ENCODE peak calls at places on chromosomes 13 and 19, in ten cellular contexts. Z is esophagus squamous epithelium, M is IMR-90, K is breast epithelium, E is uterus, X is body of pancreas, T is stomach, G is A549, H is transverse colon, I is suprapubic skin. C is an unnamed sample.

GRCh38 chr19:29800086-29800825 is 11.5 kb upstream of the CCNE1 start:
- DNase-seq in Z (no peak), M (no peak), K (no peak), E (no peak), X (no peak), T (no peak), G (no peak), H (no peak), I (no peak), C (no peak)

GRCh38 chr19:15640294-15640903 is at the start of gene CYP4F3:
- DNase-seq in Z (no peak), M (no peak), K (peak), E (peak), X (peak), T (peak), G (peak), H (peak), I (no peak), C (peak)

GRCh38 chr19:46181386-46181774 is 33.3 kb downstream of the IGFL2 start:
- DNase-seq in Z (no peak), M (peak), K (no peak), E (no peak), X (no peak), T (no peak), G (no peak), H (no peak), I (no peak), C (no peak)

GRCh38 chr19:48363500-48363809 is 285 bp downstream of the TMEM143 start:
- DNase-seq in Z (no peak), M (no peak), K (no peak), E (no peak), X (no peak), T (no peak), G (no peak), H (no peak), I (no peak), C (no peak)

GRCh38 chr19:46025825-46026224 is 3.0 kb upstream of the PGLYRP1 start:
- DNase-seq in Z (no peak), M (no peak), K (no peak), E (no peak), X (no peak), T (no peak), G (no peak), H (no peak), I (no peak), C (no peak)

GRCh38 chr19:55702131-55702627 is 27.2 kb downstream of the EPN1 start:
- DNase-seq in Z (no peak), M (no peak), K (no peak), E (no peak), X (no peak), T (peak), G (no peak), H (no peak), I (no peak), C (no peak)

GRCh38 chr19:53161123-53161522 is 2.3 kb upstream of the ZNF347 start:
- DNase-seq in Z (no peak), M (no peak), K (no peak), E (no peak), X (no peak), T (no peak), G (no peak), H (no peak), I (no peak), C (no peak)

GRCh38 chr13:90261343-90261742 is 1086.1 kb upstream of the MIR17HG start:
- DNase-seq in Z (no peak), M (no peak), K (no peak), E (no peak), X (no peak), T (no peak), G (no peak), H (no peak), I (no peak), C (no peak)

GRCh38 chr13:114047358-114047881 is 73.5 kb upstream of the C13orf46 start:
- DNase-seq in Z (no peak), M (peak), K (no peak), E (peak), X (no peak), T (no peak), G (no peak), H (peak), I (no peak), C (no peak)

GRCh38 chr13:81987159-81987558 is 1646.2 kb upstream of the SPRY2 start:
- DNase-seq in Z (no peak), M (no peak), K (no peak), E (no peak), X (no peak), T (no peak), G (no peak), H (no peak), I (no peak), C (no peak)

GRCh38 chr19:44202470-44202869 is 9.9 kb upstream of the ZNF227 start:
- DNase-seq in Z (no peak), M (peak), K (no peak), E (no peak), X (no peak), T (no peak), G (no peak), H (no peak), I (no peak), C (no peak)

GRCh38 chr13:91882918-91883317 is 484.5 kb downstream of the GPC5 start:
- DNase-seq in Z (no peak), M (no peak), K (no peak), E (no peak), X (no peak), T (no peak), G (no peak), H (no peak), I (no peak), C (no peak)

GRCh38 chr13:26019881-26020535 is 31.8 kb downstream of the SHISA2 start:
- DNase-seq in Z (no peak), M (peak), K (no peak), E (no peak), X (no peak), T (no peak), G (no peak), H (no peak), I (no peak), C (no peak)

GRCh38 chr19:7522923-7523667 is 671 bp downstream of the MCOLN1 start:
- DNase-seq in Z (no peak), M (no peak), K (no peak), E (no peak), X (no peak), T (no peak), G (no peak), H (no peak), I (no peak), C (no peak)

GRCh38 chr13:77918391-77919261 is at the start of gene EDNRB:
- DNase-seq in Z (no peak), M (peak), K (no peak), E (peak), X (peak), T (peak), G (peak), H (peak), I (peak), C (peak)

GRCh38 chr13:32080328-32080744 is 48.8 kb downstream of the FRY start:
- DNase-seq in Z (no peak), M (no peak), K (no peak), E (no peak), X (no peak), T (no peak), G (no peak), H (no peak), I (no peak), C (no peak)

GRCh38 chr19:34136127-34136526 is 36.2 kb upstream of the LSM14A start:
- DNase-seq in Z (no peak), M (no peak), K (no peak), E (no peak), X (no peak), T (no peak), G (no peak), H (no peak), I (no peak), C (no peak)

GRCh38 chr13:94656766-94657165 is 55.1 kb downstream of the GPR180 start:
- DNase-seq in Z (no peak), M (peak), K (no peak), E (no peak), X (no peak), T (no peak), G (peak), H (no peak), I (no peak), C (no peak)

GRCh38 chr19:18418034-18418724 is 1.0 kb upstream of the SSBP4 start:
- DNase-seq in Z (no peak), M (no peak), K (no peak), E (peak), X (peak), T (no peak), G (no peak), H (no peak), I (no peak), C (no peak)

GRCh38 chr19:2254052-2254872 is 2.0 kb downstream of the JSRP1 start:
- DNase-seq in Z (no peak), M (peak), K (no peak), E (no peak), X (no peak), T (no peak), G (no peak), H (no peak), I (no peak), C (no peak)

GRCh38 chr13:53017433-53017970 is 11.1 kb upstream of the OLFM4 start:
- DNase-seq in Z (no peak), M (no peak), K (no peak), E (no peak), X (no peak), T (no peak), G (no peak), H (no peak), I (no peak), C (no peak)

GRCh38 chr13:29483211-29483610 is 112.3 kb downstream of the SLC7A1 start:
- DNase-seq in Z (no peak), M (no peak), K (no peak), E (no peak), X (peak), T (peak), G (no peak), H (no peak), I (no peak), C (peak)

GRCh38 chr13:53637971-53638547 is 609.4 kb downstream of the OLFM4 start:
- DNase-seq in Z (no peak), M (no peak), K (no peak), E (no peak), X (no peak), T (no peak), G (no peak), H (no peak), I (no peak), C (no peak)

GRCh38 chr19:39411006-39411831 is 1.2 kb upstream of the PLEKHG2 start:
- DNase-seq in Z (no peak), M (peak), K (no peak), E (peak), X (peak), T (peak), G (no peak), H (peak), I (peak), C (peak)

GRCh38 chr19:42469311-42470239 is 26.8 kb upstream of the CXCL17 start:
- DNase-seq in Z (no peak), M (no peak), K (no peak), E (no peak), X (no peak), T (no peak), G (no peak), H (no peak), I (no peak), C (no peak)

GRCh38 chr19:48445256-48445605 is 552 bp upstream of the GRWD1 start:
- DNase-seq in Z (no peak), M (peak), K (no peak), E (no peak), X (no peak), T (no peak), G (peak), H (no peak), I (no peak), C (no peak)

GRCh38 chr13:42398542-42398941 is 126.6 kb downstream of the AKAP11 start:
- DNase-seq in Z (no peak), M (no peak), K (no peak), E (no peak), X (no peak), T (no peak), G (no peak), H (no peak), I (no peak), C (no peak)

GRCh38 chr13:90792335-90792734 is 555.2 kb upstream of the MIR17HG start:
- DNase-seq in Z (no peak), M (no peak), K (no peak), E (no peak), X (no peak), T (no peak), G (no peak), H (no peak), I (no peak), C (no peak)

GRCh38 chr13:45695198-45695730 is 6.9 kb upstream of the CBY2 start:
- DNase-seq in Z (no peak), M (no peak), K (no peak), E (no peak), X (no peak), T (no peak), G (no peak), H (no peak), I (no peak), C (no peak)

GRCh38 chr13:93843082-93843481 is 616.5 kb downstream of the GPC6 start:
- DNase-seq in Z (no peak), M (no peak), K (no peak), E (no peak), X (no peak), T (no peak), G (no peak), H (no peak), I (no peak), C (no peak)

GRCh38 chr19:36210497-36210896 is 4.0 kb downstream of the ZNF565 start:
- DNase-seq in Z (no peak), M (peak), K (no peak), E (no peak), X (no peak), T (no peak), G (no peak), H (no peak), I (no peak), C (no peak)

GRCh38 chr19:48638831-48639381 is 1.7 kb upstream of the DBP start:
- DNase-seq in Z (no peak), M (no peak), K (no peak), E (peak), X (peak), T (no peak), G (no peak), H (peak), I (no peak), C (no peak)

GRCh38 chr13:95713651-95714050 is 36.7 kb downstream of the DNAJC3 start:
- DNase-seq in Z (no peak), M (peak), K (no peak), E (no peak), X (no peak), T (no peak), G (no peak), H (no peak), I (no peak), C (no peak)
- H3K27ac ChIP-seq in Z (no peak), M (no peak), K (no peak), E (no peak), X (no peak), T (no peak), G (peak), H (no peak), I (no peak), C (no peak)

GRCh38 chr19:14409157-14410053 is 9.7 kb downstream of the DDX39A start:
- DNase-seq in Z (no peak), M (no peak), K (no peak), E (no peak), X (no peak), T (no peak), G (no peak), H (no peak), I (no peak), C (no peak)
- TF ChIP-seq POLR2A in Z (no peak), M (no peak), K (no peak), E (no peak), X (no peak), T (no peak), G (no peak), H (no peak), I (no peak), C (no peak)

DNA sequence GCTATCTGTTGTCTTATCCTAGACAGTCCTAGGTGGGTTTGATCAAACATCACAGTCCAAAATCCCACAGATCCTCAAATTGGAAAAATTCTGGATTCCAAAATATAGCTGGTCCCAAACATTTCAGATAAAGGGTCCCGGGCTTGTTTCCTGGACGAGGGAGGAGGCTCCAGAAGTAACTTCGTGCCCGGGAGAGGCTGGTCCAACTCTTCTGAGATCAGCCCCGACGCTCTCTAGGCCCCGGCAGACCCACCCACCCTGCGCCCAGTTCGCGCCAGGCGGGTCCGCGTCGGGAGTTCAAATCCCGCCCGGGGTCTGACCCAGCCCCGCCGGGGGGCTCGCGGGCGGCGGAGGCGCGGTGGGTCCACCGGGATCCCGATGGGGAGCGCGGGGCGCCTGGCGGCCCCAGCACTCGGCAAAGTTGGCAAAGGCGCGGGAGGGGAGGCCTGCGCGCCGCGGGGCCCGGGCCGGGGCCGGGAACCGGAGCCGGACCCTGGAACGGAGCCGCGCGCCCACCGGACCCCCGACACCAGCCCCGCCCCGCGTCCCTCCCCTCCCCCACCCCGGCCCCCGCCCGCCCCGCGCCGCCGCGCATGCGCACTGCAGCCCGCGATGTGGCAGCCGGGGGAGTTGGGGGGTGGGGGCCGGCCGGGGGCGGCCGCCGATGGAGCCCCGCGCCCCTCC is 513 bp downstream of the MIER2 start:
- DNase-seq in Z (no peak), M (no peak), K (no peak), E (peak), X (peak), T (no peak), G (peak), H (no peak), I (no peak), C (no peak)
- H3K27ac ChIP-seq in Z (peak), M (peak), K (peak), E (peak), X (peak), T (peak), G (peak), H (peak), I (peak), C (peak)

GRCh38 chr19:51366050-51366998 is at the start of gene ETFB:
- DNase-seq in Z (peak), M (peak), K (peak), E (peak), X (peak), T (peak), G (peak), H (peak), I (peak), C (peak)
- TF ChIP-seq POLR2A in Z (peak), M (peak), K (peak), E (peak), X (peak), T (no peak), G (peak), H (peak), I (peak), C (peak)

GRCh38 chr13:106530907-106531520 is 4.4 kb downstream of the EFNB2 start:
- DNase-seq in Z (no peak), M (no peak), K (no peak), E (no peak), X (no peak), T (no peak), G (no peak), H (no peak), I (no peak), C (no peak)
- H3K27ac ChIP-seq in Z (peak), M (no peak), K (peak), E (peak), X (no peak), T (peak), G (no peak), H (peak), I (no peak), C (no peak)

GRCh38 chr13:99085846-99086148 is 107.9 kb upstream of the DOCK9 start:
- DNase-seq in Z (no peak), M (no peak), K (no peak), E (no peak), X (no peak), T (no peak), G (no peak), H (no peak), I (no peak), C (no peak)

GRCh38 chr13:99087954-99088491 is 110.2 kb upstream of the DOCK9 start:
- DNase-seq in Z (no peak), M (no peak), K (no peak), E (no peak), X (peak), T (no peak), G (peak), H (peak), I (no peak), C (no peak)

GRCh38 chr13:99086149-99086868 is 108.4 kb upstream of the DOCK9 start:
- DNase-seq in Z (no peak), M (peak), K (no peak), E (peak), X (peak), T (peak), G (peak), H (peak), I (no peak), C (peak)

GRCh38 chr13:99086869-99087129 is 108.9 kb upstream of the DOCK9 start:
- DNase-seq in Z (no peak), M (no peak), K (no peak), E (no peak), X (no peak), T (no peak), G (peak), H (peak), I (no peak), C (peak)

GRCh38 chr13:99087130-99087953 is 109.5 kb upstream of the DOCK9 start:
- DNase-seq in Z (peak), M (peak), K (peak), E (peak), X (peak), T (peak), G (peak), H (peak), I (peak), C (peak)
- TF ChIP-seq POLR2A in Z (peak), M (no peak), K (peak), E (peak), X (peak), T (no peak), G (peak), H (peak), I (peak), C (peak)

DNA sequence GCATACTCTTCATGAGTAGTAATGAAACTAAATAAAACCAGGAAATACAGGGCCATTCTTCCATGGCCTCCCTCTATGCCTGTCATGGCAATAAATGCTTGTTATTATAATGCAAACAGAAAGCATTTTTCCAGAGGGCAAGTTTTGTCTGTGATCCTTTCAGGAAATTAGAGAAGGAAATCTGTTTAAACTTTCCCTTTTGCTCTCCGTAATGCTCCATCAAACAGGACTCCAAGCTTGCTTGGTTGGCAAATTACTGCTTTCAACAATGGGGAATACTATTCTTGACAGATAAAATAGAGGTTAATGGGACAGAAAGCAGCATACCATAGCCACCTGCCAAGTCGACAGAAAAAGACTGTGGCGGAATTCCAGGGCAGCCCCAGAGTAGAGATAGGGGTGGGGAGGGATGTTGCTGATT is 252.5 kb downstream of the LHFPL6 start:
- DNase-seq in Z (no peak), M (no peak), K (no peak), E (no peak), X (no peak), T (no peak), G (no peak), H (no peak), I (no peak), C (no peak)
- H3K27ac ChIP-seq in Z (no peak), M (no peak), K (peak), E (peak), X (no peak), T (no peak), G (no peak), H (no peak), I (no peak), C (peak)

GRCh38 chr19:4909897-4910593 is 744 bp downstream of the UHRF1 start:
- DNase-seq in Z (peak), M (peak), K (peak), E (peak), X (peak), T (peak), G (peak), H (peak), I (peak), C (peak)
- TF ChIP-seq POLR2A in Z (no peak), M (no peak), K (no peak), E (no peak), X (no peak), T (no peak), G (no peak), H (no peak), I (no peak), C (no peak)

GRCh38 chr13:50894042-50894441 is 15.5 kb upstream of the RNASEH2B start:
- DNase-seq in Z (no peak), M (no peak), K (no peak), E (no peak), X (no peak), T (no peak), G (no peak), H (no peak), I (no peak), C (no peak)

GRCh38 chr13:50891206-50891605 is 18.4 kb upstream of the RNASEH2B start:
- DNase-seq in Z (no peak), M (no peak), K (no peak), E (no peak), X (no peak), T (no peak), G (no peak), H (no peak), I (no peak), C (no peak)

GRCh38 chr13:50894504-50894903 is 15.1 kb upstream of the RNASEH2B start:
- DNase-seq in Z (no peak), M (no peak), K (no peak), E (no peak), X (no peak), T (no peak), G (no peak), H (no peak), I (no peak), C (no peak)

GRCh38 chr13:50893211-50893852 is 16.3 kb upstream of the RNASEH2B start:
- DNase-seq in Z (no peak), M (peak), K (no peak), E (no peak), X (no peak), T (no peak), G (no peak), H (no peak), I (no peak), C (no peak)

GRCh38 chr13:50892162-50892944 is 17.2 kb upstream of the RNASEH2B start:
- DNase-seq in Z (no peak), M (no peak), K (no peak), E (no peak), X (no peak), T (no peak), G (no peak), H (peak), I (no peak), C (no peak)
- H3K27ac ChIP-seq in Z (no peak), M (no peak), K (no peak), E (peak), X (no peak), T (no peak), G (no peak), H (no peak), I (no peak), C (no peak)

GRCh38 chr19:6476155-6476895 is 5.3 kb downstream of the DENND1C start:
- DNase-seq in Z (no peak), M (peak), K (no peak), E (no peak), X (peak), T (peak), G (peak), H (peak), I (no peak), C (no peak)
- TF ChIP-seq POLR2A in Z (no peak), M (no peak), K (no peak), E (no peak), X (no peak), T (no peak), G (no peak), H (no peak), I (no peak), C (no peak)

C was measured in heart left ventricle.